ENCODE peak calls at places on chromosomes 3 and 15, in six cellular contexts. One of them, this sample, is unnamed.

GRCh38 chr3:190526787-190527767 is 13.2 kb downstream of the IL1RAP start:
- DNase-seq in nephron progenitor cell: no peak
- DNase-seq in pancreas: no peak
- DNase-seq in HFF-Myc: no peak
- DNase-seq in K562: no peak
- DNase-seq in AG09309: no peak
- DNase-seq in this sample: no peak

GRCh38 chr3:45011756-45012441 is 14.2 kb upstream of the CLEC3B start:
- DNase-seq in HFF-Myc: peak
- DNase-seq in nephron progenitor cell: no peak
- DNase-seq in pancreas: no peak
- DNase-seq in AG09309: peak
- DNase-seq in K562: no peak
- DNase-seq in this sample: peak

GRCh38 chr3:195909294-195909644 is 918 bp upstream of the TNK2 start:
- DNase-seq in AG09309: no peak
- DNase-seq in pancreas: no peak
- DNase-seq in HFF-Myc: no peak
- DNase-seq in nephron progenitor cell: no peak
- DNase-seq in K562: no peak
- DNase-seq in this sample: no peak

GRCh38 chr15:55993804-55994539 is 560 bp upstream of the NEDD4 start:
- DNase-seq in HFF-Myc: no peak
- DNase-seq in K562: peak
- DNase-seq in pancreas: no peak
- DNase-seq in nephron progenitor cell: no peak
- DNase-seq in AG09309: peak
- DNase-seq in this sample: peak

GRCh38 chr15:82048809-82049208 is 3.0 kb upstream of the MEX3B start:
- DNase-seq in pancreas: no peak
- DNase-seq in nephron progenitor cell: no peak
- DNase-seq in HFF-Myc: no peak
- DNase-seq in K562: no peak
- DNase-seq in AG09309: no peak
- DNase-seq in this sample: no peak

GRCh38 chr3:62586356-62586755 is 213.0 kb upstream of the FEZF2 start:
- DNase-seq in K562: no peak
- DNase-seq in HFF-Myc: no peak
- DNase-seq in pancreas: no peak
- DNase-seq in AG09309: peak
- DNase-seq in nephron progenitor cell: no peak
- DNase-seq in this sample: no peak

GRCh38 chr3:194750409-194750808 is 64.7 kb downstream of the FAM43A start:
- DNase-seq in HFF-Myc: no peak
- DNase-seq in nephron progenitor cell: peak
- DNase-seq in pancreas: no peak
- DNase-seq in K562: no peak
- DNase-seq in AG09309: no peak
- DNase-seq in this sample: no peak

GRCh38 chr15:22979699-22980188 is 424 bp downstream of the CYFIP1 start:
- DNase-seq in K562: no peak
- DNase-seq in AG09309: no peak
- DNase-seq in HFF-Myc: no peak
- DNase-seq in pancreas: peak
- DNase-seq in nephron progenitor cell: peak
- DNase-seq in this sample: peak

GRCh38 chr3:172261053-172261452 is 187.2 kb downstream of the GHSR start:
- DNase-seq in K562: no peak
- DNase-seq in AG09309: no peak
- DNase-seq in pancreas: no peak
- DNase-seq in nephron progenitor cell: no peak
- DNase-seq in HFF-Myc: no peak
- DNase-seq in this sample: no peak

GRCh38 chr3:41328916-41329315 is 129.6 kb downstream of the CTNNB1 start:
- DNase-seq in AG09309: no peak
- DNase-seq in nephron progenitor cell: no peak
- DNase-seq in pancreas: no peak
- DNase-seq in K562: no peak
- DNase-seq in HFF-Myc: no peak
- DNase-seq in this sample: no peak

GRCh38 chr3:37992271-37993066 is 1.9 kb downstream of the VILL start:
- DNase-seq in HFF-Myc: no peak
- DNase-seq in nephron progenitor cell: no peak
- DNase-seq in K562: no peak
- DNase-seq in pancreas: no peak
- DNase-seq in AG09309: no peak
- DNase-seq in this sample: no peak

GRCh38 chr3:58049143-58049785 is 41.0 kb downstream of the FLNB start:
- DNase-seq in nephron progenitor cell: peak
- DNase-seq in HFF-Myc: no peak
- DNase-seq in pancreas: peak
- DNase-seq in K562: peak
- DNase-seq in AG09309: no peak
- DNase-seq in this sample: no peak

GRCh38 chr15:33022629-33023028 is 171.9 kb downstream of the FMN1 start:
- DNase-seq in nephron progenitor cell: peak
- DNase-seq in K562: no peak
- DNase-seq in HFF-Myc: peak
- DNase-seq in pancreas: peak
- DNase-seq in AG09309: peak
- DNase-seq in this sample: no peak

DNA sequence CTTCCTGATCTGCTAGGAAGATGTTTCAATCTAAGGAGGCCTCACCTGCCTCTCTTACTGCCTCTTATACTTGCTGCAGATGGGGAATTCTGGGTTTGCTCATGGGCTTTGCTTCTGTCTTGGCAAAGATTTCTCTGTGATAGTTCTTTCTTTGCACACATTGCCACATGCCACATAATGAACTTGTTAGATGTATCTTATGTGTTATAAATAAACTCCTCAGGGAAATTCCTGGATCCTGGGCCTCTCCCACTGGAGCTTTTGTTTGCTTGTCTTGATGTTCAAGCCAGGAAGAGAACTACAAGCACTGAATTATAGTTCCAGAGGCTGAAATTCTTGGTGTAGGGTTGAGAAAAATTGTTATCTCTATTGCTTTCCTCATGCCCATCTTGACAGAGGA is 12.2 kb downstream of the RTP1 start:
- DNase-seq in HFF-Myc: no peak
- DNase-seq in AG09309: peak
- DNase-seq in nephron progenitor cell: no peak
- DNase-seq in pancreas: no peak
- DNase-seq in K562: no peak
- DNase-seq in this sample: no peak
- TF ChIP-seq CTCF in HFF-Myc: no peak
- TF ChIP-seq CTCF in AG09309: no peak
- TF ChIP-seq CTCF in nephron progenitor cell: no peak
- TF ChIP-seq CTCF in pancreas: no peak
- TF ChIP-seq CTCF in K562: no peak
- TF ChIP-seq CTCF in this sample: no peak

GRCh38 chr15:29692527-29692926 is 129.7 kb downstream of the TJP1 start:
- DNase-seq in HFF-Myc: no peak
- DNase-seq in K562: no peak
- DNase-seq in nephron progenitor cell: no peak
- DNase-seq in AG09309: no peak
- DNase-seq in pancreas: no peak
- DNase-seq in this sample: no peak
- TF ChIP-seq CTCF in HFF-Myc: peak
- TF ChIP-seq CTCF in K562: peak
- TF ChIP-seq CTCF in nephron progenitor cell: peak
- TF ChIP-seq CTCF in AG09309: peak
- TF ChIP-seq CTCF in pancreas: no peak
- TF ChIP-seq CTCF in this sample: no peak

DNA sequence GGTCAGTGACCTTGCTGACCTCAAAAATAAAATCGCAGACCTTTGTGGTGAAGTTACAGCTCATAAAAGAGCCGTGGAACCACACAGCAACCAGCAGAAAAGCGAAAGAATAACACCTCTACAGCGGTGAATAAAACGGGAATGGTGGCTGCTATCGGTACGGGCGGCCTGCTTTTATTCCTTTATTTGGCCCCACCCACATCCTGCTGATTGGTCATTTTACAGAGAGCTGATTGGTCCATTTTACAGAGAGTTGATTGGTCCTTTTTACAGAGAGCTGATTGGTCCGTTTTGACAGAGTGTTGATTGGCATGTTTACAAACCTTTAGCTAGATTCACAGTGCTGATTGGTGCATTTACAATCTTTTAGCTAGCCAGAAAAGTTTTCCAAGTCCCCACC is 80.7 kb upstream of the ATP10A start:
- DNase-seq in nephron progenitor cell: no peak
- DNase-seq in K562: no peak
- DNase-seq in HFF-Myc: no peak
- DNase-seq in pancreas: no peak
- DNase-seq in AG09309: no peak
- DNase-seq in this sample: no peak
- TF ChIP-seq CTCF in nephron progenitor cell: no peak
- TF ChIP-seq CTCF in K562: no peak
- TF ChIP-seq CTCF in HFF-Myc: no peak
- TF ChIP-seq CTCF in pancreas: no peak
- TF ChIP-seq CTCF in AG09309: no peak
- TF ChIP-seq CTCF in this sample: no peak

DNA sequence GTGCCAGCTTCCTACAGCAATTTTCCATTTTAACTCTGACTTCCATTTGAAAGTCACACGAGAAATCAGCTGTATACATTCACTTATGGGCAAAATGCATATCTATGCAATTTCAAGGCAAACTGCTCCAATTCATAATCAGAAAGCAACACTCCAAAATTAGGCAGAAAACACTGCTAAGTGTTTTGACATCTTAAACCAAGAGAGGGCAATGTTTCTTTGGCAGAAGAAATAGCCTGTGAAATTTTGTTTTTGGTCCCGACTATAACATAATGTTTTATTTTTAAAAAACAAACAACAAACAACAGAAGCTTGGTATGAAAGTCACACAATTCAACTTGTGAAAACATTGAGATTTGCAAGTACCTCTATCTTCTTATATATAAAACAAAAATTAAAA is 42.6 kb downstream of the GOLIM4 start:
- DNase-seq in pancreas: no peak
- DNase-seq in nephron progenitor cell: no peak
- DNase-seq in K562: no peak
- DNase-seq in AG09309: no peak
- DNase-seq in HFF-Myc: no peak
- DNase-seq in this sample: no peak
- TF ChIP-seq CTCF in pancreas: no peak
- TF ChIP-seq CTCF in nephron progenitor cell: no peak
- TF ChIP-seq CTCF in K562: peak
- TF ChIP-seq CTCF in AG09309: peak
- TF ChIP-seq CTCF in HFF-Myc: peak
- TF ChIP-seq CTCF in this sample: peak

DNA sequence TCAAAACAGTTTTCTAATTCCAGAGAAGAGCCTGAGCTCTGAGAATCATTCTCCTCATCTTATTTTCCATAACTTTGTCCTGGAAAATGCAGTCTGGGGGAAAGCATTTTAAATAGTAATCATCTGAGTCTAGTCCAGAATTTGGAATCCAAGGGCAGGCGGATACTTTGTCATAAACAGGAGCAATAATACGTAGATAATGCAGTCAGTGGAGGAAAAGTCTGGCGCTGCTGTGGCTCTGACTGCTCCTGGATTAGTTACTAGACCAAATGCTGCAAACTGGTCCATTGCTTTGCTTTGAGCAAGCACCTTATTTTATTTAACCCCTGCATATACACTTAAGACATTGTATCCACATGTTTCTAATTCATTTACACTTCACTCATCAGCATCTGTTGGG is 285.1 kb downstream of the THSD4 start:
- DNase-seq in HFF-Myc: no peak
- DNase-seq in pancreas: no peak
- DNase-seq in AG09309: no peak
- DNase-seq in nephron progenitor cell: no peak
- DNase-seq in K562: no peak
- DNase-seq in this sample: no peak
- TF ChIP-seq CTCF in HFF-Myc: no peak
- TF ChIP-seq CTCF in pancreas: no peak
- TF ChIP-seq CTCF in AG09309: no peak
- TF ChIP-seq CTCF in nephron progenitor cell: no peak
- TF ChIP-seq CTCF in K562: no peak
- TF ChIP-seq CTCF in this sample: no peak

This sample was measured in GM13977.